ENCODE peak calls at places on chromosomes 6 and 20, in four cellular contexts. D is fibroblast of lung, R is left ventricle myocardium inferior, C is heart right ventricle. H is an unnamed sample.

GRCh38 chr6:150631982-150632642 is 32.4 kb downstream of the PLEKHG1 start:
- DNase-seq in D (no peak), R (no peak), C (no peak), H (no peak)

GRCh38 chr6:85673198-85674139 is 30.8 kb upstream of the SYNCRIP start:
- DNase-seq in R (no peak), C (no peak), D (no peak), H (no peak)

GRCh38 chr6:31627690-31628287 is 7.3 kb downstream of the PRRC2A start:
- DNase-seq in C (no peak), R (no peak), D (no peak), H (no peak)

GRCh38 chr6:82397962-82398692 is 34.5 kb downstream of the TPBG start:
- DNase-seq in C (no peak), R (no peak), D (peak), H (no peak)

GRCh38 chr6:90610671-90611542 is 24.0 kb upstream of the MAP3K7 start:
- DNase-seq in D (peak), C (peak), R (peak), H (no peak)

GRCh38 chr6:53115741-53116140 is 32.9 kb downstream of the GCM1 start:
- DNase-seq in C (no peak), D (no peak), R (no peak), H (no peak)

GRCh38 chr6:145866449-145867401 is 52.1 kb upstream of the FBXO30 start:
- DNase-seq in D (no peak), C (no peak), R (no peak), H (no peak)

GRCh38 chr6:137661601-137662000 is 167.4 kb upstream of the OLIG3 start:
- DNase-seq in C (peak), D (peak), R (no peak), H (no peak)

GRCh38 chr6:5671162-5671561 is 335.6 kb downstream of the NRN1 start:
- DNase-seq in D (peak), R (no peak), C (peak), H (no peak)

DNA sequence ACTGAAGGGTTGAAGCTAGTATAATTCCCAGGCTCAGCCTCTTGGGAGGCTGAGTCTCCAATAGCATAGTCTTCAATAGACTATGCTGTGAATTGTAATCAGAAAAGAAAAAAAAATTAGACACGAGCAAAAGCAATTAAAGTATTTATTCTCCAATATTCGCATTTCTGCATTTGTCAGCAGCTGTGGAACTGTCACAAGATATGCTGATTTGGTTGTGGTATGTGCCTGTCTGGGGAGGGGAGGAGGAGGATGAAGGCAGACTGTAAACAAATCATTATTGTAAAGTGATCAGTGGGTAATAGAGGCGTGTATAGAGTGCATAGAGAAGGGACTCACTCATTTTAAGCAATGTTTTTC is 10.1 kb upstream of the BICRAL start:
- DNase-seq in D (no peak), R (no peak), C (no peak), H (no peak)
- H3K27ac ChIP-seq in D (no peak), R (no peak), C (no peak), H (no peak)

DNA sequence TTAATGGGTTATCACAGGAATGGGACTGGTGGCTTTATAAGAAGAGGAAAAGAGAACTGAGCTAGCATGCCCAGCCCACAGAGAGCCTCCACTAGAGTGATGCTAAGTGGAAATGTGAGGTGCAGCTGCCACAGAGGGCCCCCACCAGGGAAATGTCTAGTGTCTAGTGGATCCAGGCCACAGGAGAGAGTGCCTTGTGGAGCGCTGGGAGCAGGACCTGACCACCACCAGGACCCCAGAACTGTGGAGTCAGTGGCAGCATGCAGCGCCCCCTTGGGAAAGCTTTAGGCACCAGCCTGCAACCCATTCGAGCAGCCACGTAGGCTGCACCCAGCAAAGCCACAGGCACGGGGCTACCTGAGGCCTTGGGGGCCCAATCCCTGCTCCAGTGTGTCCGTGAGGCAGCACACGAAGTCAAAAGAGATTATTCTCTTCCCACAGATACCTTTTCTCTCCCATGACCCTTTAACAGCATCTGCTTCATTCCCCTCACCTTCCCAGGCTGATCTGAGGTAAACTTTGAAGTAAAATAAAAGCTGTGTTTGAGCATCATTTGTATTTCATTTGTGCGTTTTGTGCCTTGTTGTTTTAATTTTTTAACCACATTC is 4.4 kb downstream of the HLA-E start:
- DNase-seq in D (no peak), C (no peak), R (no peak), H (no peak)
- TF ChIP-seq CTCF in D (peak), C (no peak), R (no peak), H (no peak)

GRCh38 chr6:39818695-39819094 is 26.5 kb downstream of the DAAM2 start:
- DNase-seq in D (peak), R (no peak), C (no peak), H (no peak)
- H3K27ac ChIP-seq in D (peak), R (peak), C (no peak), H (peak)

GRCh38 chr6:163333038-163333437 is 81.5 kb upstream of the QKI start:
- DNase-seq in R (no peak), D (peak), C (no peak), H (no peak)

GRCh38 chr6:163334264-163334663 is 80.3 kb upstream of the QKI start:
- DNase-seq in R (no peak), D (no peak), C (no peak), H (no peak)

GRCh38 chr6:163331245-163331644 is 83.3 kb upstream of the QKI start:
- DNase-seq in D (no peak), C (no peak), R (no peak), H (no peak)

GRCh38 chr6:163333686-163334085 is 80.8 kb upstream of the QKI start:
- DNase-seq in D (no peak), C (no peak), R (no peak), H (no peak)

DNA sequence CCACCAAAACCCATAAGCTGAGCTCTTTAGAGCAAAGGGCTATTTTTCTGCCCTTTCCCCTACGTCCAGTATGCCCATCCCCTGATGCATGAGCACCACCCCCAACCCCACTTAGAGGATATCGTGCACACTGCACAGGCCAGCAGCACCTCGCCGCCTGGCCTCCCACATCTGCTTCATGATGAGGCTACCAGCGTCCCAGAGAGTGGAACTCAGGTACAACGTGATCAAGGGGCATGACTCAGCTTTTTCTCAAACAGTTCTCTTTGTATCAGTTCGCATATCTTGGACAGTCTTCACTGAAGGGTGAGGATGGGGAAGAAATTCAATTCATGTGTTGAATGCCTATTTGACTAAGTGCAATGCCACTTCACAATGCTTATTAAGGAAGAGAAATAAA is 81.9 kb upstream of the QKI start:
- DNase-seq in C (no peak), D (no peak), R (no peak), H (no peak)
- TF ChIP-seq CTCF in C (no peak), D (no peak), R (no peak), H (no peak)

GRCh38 chr6:166253277-166254229 is 54.6 kb downstream of the PRR18 start:
- DNase-seq in D (no peak), C (no peak), R (peak), H (no peak)

GRCh38 chr6:166257911-166258318 is 50.3 kb downstream of the PRR18 start:
- DNase-seq in D (no peak), C (no peak), R (no peak), H (no peak)

GRCh38 chr6:166262738-166263515 is 45.3 kb downstream of the PRR18 start:
- DNase-seq in R (no peak), C (no peak), D (no peak), H (peak)

GRCh38 chr6:166258854-166259276 is 49.3 kb downstream of the PRR18 start:
- DNase-seq in D (no peak), C (no peak), R (no peak), H (no peak)

GRCh38 chr6:166259296-166259977 is 48.8 kb downstream of the PRR18 start:
- DNase-seq in D (no peak), R (no peak), C (no peak), H (peak)
- H3K27ac ChIP-seq in D (no peak), R (peak), C (no peak), H (no peak)

DNA sequence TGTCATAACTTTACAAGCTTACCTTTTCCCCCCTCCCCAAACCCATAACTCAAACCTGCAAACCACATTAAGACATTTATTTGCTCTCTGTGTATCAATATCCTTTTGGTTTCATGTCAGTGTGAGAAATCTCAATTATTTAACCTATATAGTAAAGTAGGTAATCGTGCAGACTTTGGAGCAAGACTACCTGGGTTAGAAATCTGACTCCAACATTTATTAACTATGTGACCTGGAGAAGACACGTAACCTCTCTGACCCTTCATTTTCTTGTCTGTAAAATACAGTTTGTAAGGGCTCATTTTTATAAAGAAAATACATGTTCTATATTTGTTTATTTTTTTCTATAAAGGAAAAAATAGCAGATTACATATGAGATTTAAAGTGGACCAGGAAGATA is 448.9 kb upstream of the MANEA start:
- DNase-seq in C (no peak), D (no peak), R (no peak), H (no peak)
- TF ChIP-seq CTCF in C (no peak), D (no peak), R (no peak), H (no peak)

GRCh38 chr20:50320005-50320909 is 129.6 kb downstream of the CEBPB start:
- DNase-seq in R (no peak), C (no peak), D (peak), H (no peak)

GRCh38 chr20:50322703-50323131 is 132.1 kb downstream of the CEBPB start:
- DNase-seq in R (no peak), C (no peak), D (no peak), H (no peak)

GRCh38 chr20:50323209-50323608 is 132.6 kb downstream of the CEBPB start:
- DNase-seq in C (no peak), R (no peak), D (peak), H (no peak)

GRCh38 chr20:50321797-50322480 is 131.3 kb downstream of the CEBPB start:
- DNase-seq in C (no peak), R (no peak), D (peak), H (no peak)

DNA sequence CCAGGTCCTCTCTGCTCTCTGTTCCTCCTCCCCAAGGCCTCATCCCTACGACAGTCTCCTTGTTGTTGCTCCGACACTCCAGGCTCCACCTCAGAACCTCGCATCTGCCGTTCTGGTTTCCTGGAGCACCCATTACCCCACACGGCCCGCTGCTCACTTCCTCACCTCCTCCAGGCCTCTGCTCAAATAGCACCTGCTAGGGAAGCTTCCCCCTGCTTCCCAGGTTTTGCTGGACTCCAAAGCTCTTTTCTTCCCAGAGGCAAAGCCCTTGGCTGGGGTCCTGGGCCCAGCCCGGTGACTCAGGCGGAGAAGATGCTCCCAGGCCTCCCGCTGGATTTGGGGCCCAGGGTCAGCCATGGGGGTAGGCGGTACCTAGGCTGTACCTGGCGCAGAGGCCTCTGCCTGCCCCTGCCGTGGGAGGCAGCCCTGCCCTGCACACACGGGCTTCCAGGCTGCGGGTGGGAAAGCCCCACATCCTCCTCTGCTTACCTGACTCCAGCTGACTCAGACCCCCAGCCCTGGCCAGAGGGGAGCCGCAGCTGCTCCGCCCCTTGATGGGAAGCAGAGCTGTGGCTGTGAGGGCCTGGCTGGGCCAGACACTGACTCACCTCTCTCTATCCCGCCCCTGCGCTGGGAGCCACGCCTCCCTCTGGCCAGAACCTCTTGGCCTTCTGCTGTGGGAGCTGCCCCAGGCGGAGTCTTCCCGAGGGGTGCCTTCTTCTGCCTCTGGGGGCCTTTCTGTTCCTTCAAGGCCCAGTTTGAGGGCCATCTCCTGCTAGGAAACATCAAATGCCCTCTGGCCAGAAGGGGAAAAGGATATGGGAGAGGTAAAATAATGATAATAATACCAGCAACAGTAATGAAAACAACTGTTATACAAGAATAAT is 130.5 kb downstream of the CEBPB start:
- DNase-seq in C (peak), R (peak), D (peak), H (peak)
- H3K27ac ChIP-seq in C (no peak), R (peak), D (peak), H (peak)

H was measured in right atrium auricular region.